ENCODE peak calls at places on chromosomes 7 and 10, in seven cellular contexts. One of them, this sample, is unnamed.

GRCh38 chr7:35529713-35530112 is 165.2 kb downstream of the HERPUD2 start:
- DNase-seq in kidney tubule cell: no peak
- DNase-seq in EH: no peak
- DNase-seq in H9: no peak
- DNase-seq in choroid plexus epithelial cell: no peak
- DNase-seq in HuH-7.5: no peak
- DNase-seq in suprapubic skin: no peak
- DNase-seq in this sample: no peak

GRCh38 chr7:152891837-152892236 is 132.3 kb downstream of the ACTR3B start:
- DNase-seq in kidney tubule cell: no peak
- DNase-seq in EH: no peak
- DNase-seq in H9: no peak
- DNase-seq in choroid plexus epithelial cell: no peak
- DNase-seq in HuH-7.5: no peak
- DNase-seq in suprapubic skin: no peak
- DNase-seq in this sample: no peak

GRCh38 chr10:28366943-28367342 is 64.1 kb upstream of the MPP7 start:
- DNase-seq in kidney tubule cell: no peak
- DNase-seq in EH: no peak
- DNase-seq in H9: no peak
- DNase-seq in choroid plexus epithelial cell: no peak
- DNase-seq in HuH-7.5: no peak
- DNase-seq in suprapubic skin: no peak
- DNase-seq in this sample: no peak

GRCh38 chr10:25766687-25767221 is 167.3 kb upstream of the MYO3A start:
- DNase-seq in kidney tubule cell: no peak
- DNase-seq in EH: no peak
- DNase-seq in H9: peak
- DNase-seq in choroid plexus epithelial cell: no peak
- DNase-seq in HuH-7.5: no peak
- DNase-seq in suprapubic skin: no peak
- DNase-seq in this sample: no peak

GRCh38 chr7:128829391-128830166 is 627 bp upstream of the FLNC start:
- DNase-seq in kidney tubule cell: peak
- DNase-seq in EH: peak
- DNase-seq in H9: no peak
- DNase-seq in choroid plexus epithelial cell: peak
- DNase-seq in HuH-7.5: peak
- DNase-seq in suprapubic skin: no peak
- DNase-seq in this sample: peak

GRCh38 chr7:33554046-33554445 is 351.3 kb upstream of the BMPER start:
- DNase-seq in kidney tubule cell: no peak
- DNase-seq in EH: peak
- DNase-seq in H9: no peak
- DNase-seq in choroid plexus epithelial cell: no peak
- DNase-seq in HuH-7.5: no peak
- DNase-seq in suprapubic skin: no peak
- DNase-seq in this sample: no peak

GRCh38 chr7:149070372-149071140 is 20.0 kb downstream of the ZNF786 start:
- DNase-seq in kidney tubule cell: no peak
- DNase-seq in EH: no peak
- DNase-seq in H9: no peak
- DNase-seq in choroid plexus epithelial cell: no peak
- DNase-seq in HuH-7.5: no peak
- DNase-seq in suprapubic skin: peak
- DNase-seq in this sample: no peak

GRCh38 chr7:111708072-111708471 is 145.8 kb upstream of the IMMP2L start:
- DNase-seq in kidney tubule cell: no peak
- DNase-seq in EH: peak
- DNase-seq in H9: no peak
- DNase-seq in choroid plexus epithelial cell: no peak
- DNase-seq in HuH-7.5: no peak
- DNase-seq in suprapubic skin: no peak
- DNase-seq in this sample: no peak

GRCh38 chr7:30846378-30846777 is 65.3 kb upstream of the AQP1 start:
- DNase-seq in kidney tubule cell: peak
- DNase-seq in EH: no peak
- DNase-seq in H9: no peak
- DNase-seq in choroid plexus epithelial cell: no peak
- DNase-seq in HuH-7.5: no peak
- DNase-seq in suprapubic skin: no peak
- DNase-seq in this sample: no peak

GRCh38 chr10:128026620-128027281 is 99.5 kb downstream of the MKI67 start:
- DNase-seq in kidney tubule cell: no peak
- DNase-seq in EH: no peak
- DNase-seq in H9: no peak
- DNase-seq in choroid plexus epithelial cell: no peak
- DNase-seq in HuH-7.5: no peak
- DNase-seq in suprapubic skin: peak
- DNase-seq in this sample: no peak